ENCODE peak calls at places on chromosomes 6 and 20, in four cellular contexts. N is OCI-LY7, Q is neuronal stem cell, E is IMR-90. W is an unnamed sample. For H3K4me1, the result is how much of the 10 kb centered on the place peaks cover.

GRCh38 chr20:35673884-35674283 is 9.2 kb upstream of the CPNE1 start:
- DNase-seq in N (no peak), E (no peak), Q (no peak), W (no peak)

GRCh38 chr6:46378161-46378881 is 112.9 kb downstream of the RCAN2 start:
- DNase-seq in Q (no peak), E (no peak), N (no peak), W (no peak)

GRCh38 chr6:137763436-137763835 is 103.6 kb upstream of the TNFAIP3 start:
- DNase-seq in E (no peak), Q (no peak), N (no peak), W (no peak)

GRCh38 chr6:111872521-111873177 is 603 bp downstream of the FYN start:
- DNase-seq in N (peak), Q (peak), E (peak), W (peak)

GRCh38 chr6:98946877-98947410 is 802 bp downstream of the FBXL4 start:
- DNase-seq in E (peak), Q (no peak), N (peak), W (peak)

GRCh38 chr6:16128759-16129622 is at the start of gene MYLIP:
- DNase-seq in N (peak), E (peak), Q (peak), W (peak)

GRCh38 chr6:165686966-165687365 is 23.9 kb upstream of the PDE10A start:
- DNase-seq in E (no peak), Q (no peak), N (no peak), W (no peak)

GRCh38 chr20:61332016-61332975 is 80.2 kb downstream of the CDH4 start:
- DNase-seq in N (no peak), E (no peak), Q (no peak), W (no peak)

GRCh38 chr6:24910331-24910849 is 25.4 kb downstream of the RIPOR2 start:
- DNase-seq in N (peak), Q (no peak), E (no peak), W (peak)

GRCh38 chr6:56370591-56371198 is 123.3 kb upstream of the COL21A1 start:
- DNase-seq in Q (no peak), E (peak), N (peak), W (no peak)

GRCh38 chr6:105675715-105676397 is 273.0 kb upstream of the PREP start:
- DNase-seq in N (no peak), E (peak), Q (no peak), W (peak)

GRCh38 chr6:13724174-13724573 is 12.5 kb upstream of the RANBP9 start:
- DNase-seq in Q (no peak), E (no peak), N (no peak), W (no peak)

GRCh38 chr20:38139919-38140753 is 24.9 kb downstream of the TGM2 start:
- DNase-seq in Q (no peak), N (no peak), E (no peak), W (no peak)

GRCh38 chr20:25056601-25057233 is 1.2 kb downstream of the ACSS1 start:
- DNase-seq in N (no peak), Q (no peak), E (no peak), W (no peak)

DNA sequence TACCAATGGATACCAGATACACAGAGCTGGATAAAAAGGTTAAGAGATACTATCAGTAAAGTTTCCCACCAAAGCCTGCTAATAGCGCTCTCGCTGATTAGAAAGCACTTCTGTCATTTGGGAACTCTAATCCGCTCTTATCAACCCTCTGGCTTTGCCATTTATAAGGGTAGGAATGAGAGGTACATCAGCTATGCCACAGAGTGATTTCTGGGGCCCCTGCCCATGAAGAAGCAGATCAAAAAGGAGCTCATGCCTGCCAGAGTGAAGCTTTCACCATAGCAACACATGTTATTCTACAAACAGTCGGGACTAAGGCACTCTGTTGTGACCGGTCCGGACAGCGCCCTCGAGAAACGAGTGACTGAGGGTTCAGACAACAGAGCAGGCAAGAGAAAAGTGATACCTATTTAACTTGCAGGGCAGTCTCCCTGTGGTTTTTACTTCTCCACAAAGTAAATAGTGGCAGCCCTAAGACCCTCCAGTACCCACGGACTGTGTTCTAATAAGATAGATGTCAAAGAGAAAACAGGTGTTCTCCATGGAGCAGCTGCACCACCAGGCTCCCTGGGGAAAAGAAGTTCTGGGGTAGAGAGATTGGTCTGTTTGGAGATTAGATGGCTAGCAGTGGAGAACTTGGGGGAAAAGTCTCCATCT is 5.6 kb downstream of the TRAM2 start:
- DNase-seq in N (no peak), E (no peak), Q (no peak), W (no peak)
- H3K4me1 ChIP-seq in N (half or more), E (under half), Q (under half), W (under half)

GRCh38 chr6:139271056-139271455 is 20.7 kb downstream of the TXLNB start:
- DNase-seq in N (peak), Q (no peak), E (peak), W (no peak)

GRCh38 chr6:139262519-139263300 is 29.1 kb downstream of the TXLNB start:
- DNase-seq in E (peak), Q (no peak), N (peak), W (no peak)

GRCh38 chr6:139270249-139270648 is 21.5 kb downstream of the TXLNB start:
- DNase-seq in N (peak), E (no peak), Q (no peak), W (no peak)

DNA sequence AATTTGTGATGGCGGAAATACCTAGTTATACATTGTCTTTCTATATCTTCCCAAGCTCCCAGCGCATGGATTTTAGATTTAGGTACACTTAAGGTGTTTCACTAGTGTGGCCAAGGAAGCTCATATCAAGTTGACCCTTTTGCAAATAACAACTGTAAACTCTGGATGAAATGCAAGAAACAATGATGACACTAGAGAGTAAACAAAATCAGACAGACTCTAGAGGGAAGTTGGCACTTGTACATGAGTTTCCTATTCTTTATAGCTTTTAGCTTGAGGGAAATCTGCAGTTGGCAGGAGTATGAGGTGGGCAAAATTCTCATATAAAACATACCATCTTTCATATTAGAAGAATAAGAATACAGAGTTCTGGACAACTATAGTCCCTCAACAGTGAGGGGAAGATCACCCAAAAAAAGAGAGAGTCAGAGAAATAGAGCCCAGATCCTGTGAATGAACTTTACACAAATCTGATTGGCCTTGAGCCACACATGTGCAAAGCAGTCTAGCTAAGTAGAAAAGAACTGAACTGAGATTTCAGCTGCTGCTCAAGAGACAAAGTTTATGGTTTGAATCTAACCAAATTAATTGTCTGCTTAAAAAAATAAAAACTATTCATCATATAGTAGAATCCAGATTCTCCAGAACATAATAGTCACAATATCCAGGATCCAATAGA is 26.1 kb downstream of the TXLNB start:
- DNase-seq in N (peak), Q (no peak), E (no peak), W (no peak)
- H3K4me2 ChIP-seq in N (peak), Q (no peak), E (no peak), W (no peak)

DNA sequence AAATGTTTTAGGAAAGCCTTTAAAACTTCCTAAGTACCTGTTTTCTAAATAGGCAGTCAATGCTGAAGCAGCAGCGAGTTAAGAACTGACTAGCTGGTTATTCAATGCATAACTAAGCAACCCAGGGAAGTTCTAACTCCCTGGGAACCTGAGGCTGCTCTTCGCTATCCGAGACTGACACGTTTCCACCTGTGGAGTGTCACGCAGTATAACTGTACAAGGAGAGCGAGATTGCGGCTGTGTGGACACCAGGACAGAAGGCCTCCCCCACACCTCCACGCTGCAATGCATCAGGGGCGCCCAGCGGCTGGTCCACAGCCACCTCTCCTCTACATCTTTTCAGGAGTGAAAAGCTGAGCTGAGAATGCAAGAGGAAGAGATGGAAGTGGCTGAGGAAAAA is 8.0 kb downstream of the PXDC1 start:
- DNase-seq in E (no peak), N (no peak), Q (no peak), W (no peak)
- H2AFZ ChIP-seq in E (no peak), N (peak), Q (no peak), W (no peak)

GRCh38 chr20:51434556-51435256 is 107.8 kb downstream of the NFATC2 start:
- DNase-seq in N (no peak), E (peak), Q (no peak), W (no peak)

GRCh38 chr20:51434026-51434425 is 108.5 kb downstream of the NFATC2 start:
- DNase-seq in N (no peak), Q (no peak), E (no peak), W (no peak)

GRCh38 chr20:51432251-51432784 is 110.2 kb downstream of the NFATC2 start:
- DNase-seq in Q (no peak), N (no peak), E (no peak), W (no peak)

GRCh38 chr20:51431321-51431720 is 111.2 kb downstream of the NFATC2 start:
- DNase-seq in Q (no peak), N (no peak), E (no peak), W (no peak)

GRCh38 chr20:51432875-51433274 is 109.6 kb downstream of the NFATC2 start:
- DNase-seq in E (no peak), Q (no peak), N (no peak), W (no peak)
- H3K4me1 ChIP-seq in E (under half), Q (under half), N (under half), W (under half)

GRCh38 chr6:43491750-43492661 is 14.6 kb downstream of the TJAP1 start:
- DNase-seq in Q (no peak), N (no peak), E (peak), W (no peak)
- H3K4me2 ChIP-seq in Q (no peak), N (no peak), E (peak), W (no peak)

DNA sequence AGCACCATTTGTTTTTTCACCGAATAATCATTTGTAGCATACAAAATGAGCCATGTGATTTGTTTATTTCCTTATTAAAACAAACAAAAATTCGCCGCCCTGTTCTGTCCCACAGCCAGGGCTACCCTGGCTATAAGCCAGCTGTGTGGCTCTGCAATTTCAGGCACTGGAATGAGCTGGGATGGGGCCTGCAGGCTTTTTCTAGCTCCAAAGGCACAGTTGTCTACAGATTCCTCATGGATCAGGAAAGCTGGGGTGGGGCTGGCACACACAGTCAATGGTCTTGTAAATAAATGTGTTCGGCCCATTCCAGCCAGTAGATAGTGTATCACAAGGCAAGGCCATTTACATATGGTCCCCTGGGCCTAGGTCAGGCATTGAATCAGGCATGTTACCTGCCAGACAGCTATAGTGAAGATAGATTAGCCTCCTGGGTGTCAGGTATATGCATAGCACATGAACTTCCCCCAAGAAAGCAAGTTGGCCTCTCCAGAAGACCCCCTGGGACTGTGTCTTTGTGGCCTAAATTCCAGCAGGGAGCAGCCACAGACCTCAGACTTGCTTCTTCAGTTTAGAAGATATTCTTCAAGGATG is 608.9 kb downstream of the MAFB start:
- DNase-seq in E (no peak), N (no peak), Q (no peak), W (no peak)
- H2AFZ ChIP-seq in E (no peak), N (no peak), Q (no peak), W (no peak)

GRCh38 chr6:31663087-31663960 is 1.5 kb downstream of the GPANK1 start:
- DNase-seq in Q (no peak), E (peak), N (no peak), W (no peak)
- H3K4me1 ChIP-seq in Q (under half), E (under half), N (half or more), W (under half)

GRCh38 chr20:32472581-32473207 is 112.4 kb downstream of the NOL4L start:
- DNase-seq in N (no peak), E (no peak), Q (no peak), W (no peak)

GRCh38 chr20:32474967-32475819 is 109.9 kb downstream of the NOL4L start:
- DNase-seq in E (peak), N (no peak), Q (peak), W (peak)

GRCh38 chr20:32473231-32474008 is 111.7 kb downstream of the NOL4L start:
- DNase-seq in Q (peak), N (no peak), E (no peak), W (peak)

GRCh38 chr20:32474009-32474716 is 111.0 kb downstream of the NOL4L start:
- DNase-seq in N (no peak), E (no peak), Q (no peak), W (no peak)

DNA sequence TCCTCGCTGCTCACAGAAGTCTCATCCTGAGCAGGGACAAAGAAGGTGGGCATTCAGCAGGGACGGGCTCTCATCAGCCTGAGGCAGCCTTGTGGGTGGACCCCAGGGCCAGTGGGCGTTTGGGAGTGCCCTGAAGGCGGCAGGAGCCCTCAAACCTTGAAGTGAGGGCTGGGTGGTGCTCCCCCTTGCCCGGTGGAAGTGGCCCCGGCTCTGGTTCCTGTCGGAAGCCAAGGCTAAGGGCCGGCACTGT is 110.5 kb downstream of the NOL4L start:
- DNase-seq in Q (no peak), N (no peak), E (no peak), W (no peak)
- H3K4me2 ChIP-seq in Q (no peak), N (no peak), E (peak), W (peak)

DNA sequence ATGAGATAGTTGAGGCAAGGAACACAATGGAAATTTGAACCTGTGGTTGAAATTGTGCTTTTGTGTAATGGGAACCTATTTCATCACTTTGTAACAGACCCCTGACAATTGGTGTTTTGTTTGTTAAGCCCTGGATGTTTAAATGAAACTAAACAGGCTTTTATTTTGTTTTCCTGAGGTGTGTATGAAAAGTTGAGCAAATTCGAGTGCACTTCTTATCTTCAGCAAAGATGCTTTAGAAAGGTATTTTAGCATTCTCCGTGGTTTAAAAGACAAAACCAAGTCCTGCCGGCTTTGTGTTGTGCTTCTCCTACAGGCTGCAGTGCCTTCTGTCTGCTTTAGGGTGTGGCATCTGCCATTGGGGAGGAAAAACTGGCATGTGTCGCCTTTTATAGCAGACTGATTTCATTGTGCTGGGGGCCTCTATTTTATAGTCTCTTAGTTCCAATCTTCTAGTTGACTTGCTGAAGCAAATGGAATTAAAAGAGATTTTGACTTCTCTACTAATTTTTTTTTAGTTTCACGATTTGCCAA is 2.2 kb upstream of the ARID1B start:
- DNase-seq in N (peak), E (no peak), Q (no peak), W (peak)
- H2AFZ ChIP-seq in N (no peak), E (no peak), Q (no peak), W (no peak)

GRCh38 chr6:156852858-156853216 is 75.7 kb downstream of the ARID1B start:
- DNase-seq in N (no peak), E (no peak), Q (no peak), W (peak)
- H3K4me1 ChIP-seq in N (half or more), E (under half), Q (under half), W (under half)

W was measured in neural progenitor cell.